ENCODE peak calls at places on chromosomes 3 and 15, in five cellular contexts. J is nucleus accumbens; F is stimulated activated CD4-positive, alpha-beta T cell treated with anti-CD3 and anti-CD28 coated beads, Interleukin-1b, Interleukin-23, amount 100 ng/mL, for 24 hours; N is putamen; K is IMR-90. H is an unnamed sample.

GRCh38 chr3:39021465-39022274 is 30.1 kb downstream of the SCN11A start:
- DNase-seq in J (no peak), F (no peak), N (no peak), K (no peak), H (peak; percentile 2)

GRCh38 chr3:66469220-66469640 is 31.6 kb downstream of the LRIG1 start:
- DNase-seq in J (no peak), F (no peak), N (no peak), K (peak; percentile 82), H (no peak)

GRCh38 chr3:39804951-39805350 is 4.5 kb upstream of the MYRIP start:
- DNase-seq in J (no peak), F (no peak), N (no peak), K (no peak), H (no peak)

GRCh38 chr15:34355241-34355640 is 11.8 kb downstream of the LPCAT4 start:
- DNase-seq in J (no peak), F (no peak), N (no peak), K (no peak), H (no peak)

GRCh38 chr15:75198560-75199346 is 2.9 kb upstream of the C15orf39 start:
- DNase-seq in J (no peak), F (no peak), N (no peak), K (peak; percentile 49), H (peak; percentile 50)

GRCh38 chr3:142098974-142099373 is 50.4 kb downstream of the TFDP2 start:
- DNase-seq in J (no peak), F (no peak), N (no peak), K (peak; percentile 8), H (no peak)

GRCh38 chr3:194472290-194472920 is 14.4 kb downstream of the ATP13A3 start:
- DNase-seq in J (no peak), F (no peak), N (peak; percentile 54), K (peak; percentile 82), H (no peak)

GRCh38 chr3:61935819-61936218 is 374.4 kb downstream of the PTPRG start:
- DNase-seq in J (no peak), F (no peak), N (no peak), K (no peak), H (no peak)

GRCh38 chr15:50872832-50873231 is 35.7 kb upstream of the AP4E1 start:
- DNase-seq in J (no peak), F (no peak), N (no peak), K (no peak), H (no peak)

GRCh38 chr3:98691897-98692296 is 71.2 kb upstream of the ST3GAL6 start:
- DNase-seq in J (no peak), F (no peak), N (no peak), K (no peak), H (no peak)

GRCh38 chr15:67303490-67304363 is 49.1 kb downstream of the IQCH start:
- DNase-seq in J (no peak), F (no peak), N (no peak), K (peak; percentile 55), H (peak; percentile 35)

GRCh38 chr15:78104566-78105500 is 12.5 kb downstream of the SH2D7 start:
- DNase-seq in J (no peak), F (no peak), N (no peak), K (no peak), H (no peak)

GRCh38 chr3:62662680-62663079 is 212.5 kb downstream of the CADPS start:
- DNase-seq in J (no peak), F (no peak), N (no peak), K (no peak), H (no peak)

GRCh38 chr15:89526601-89527441 is 30.4 kb upstream of the RHCG start:
- DNase-seq in J (no peak), F (no peak), N (no peak), K (no peak), H (no peak)

GRCh38 chr3:56238299-56238698 is 230.0 kb downstream of the ERC2 start:
- DNase-seq in J (no peak), F (no peak), N (no peak), K (no peak), H (no peak)

GRCh38 chr3:114809668-114810413 is 337.2 kb downstream of the ZBTB20 start:
- DNase-seq in J (no peak), F (no peak), N (no peak), K (peak; percentile 65), H (no peak)

GRCh38 chr3:57227930-57228733 is 603 bp downstream of the APPL1 start:
- DNase-seq in J (peak; percentile 47), F (no peak), N (peak; percentile 55), K (peak; percentile 41), H (peak; percentile 42)

GRCh38 chr15:100101389-100102089 is 240.2 kb downstream of the ADAMTS17 start:
- DNase-seq in J (no peak), F (no peak), N (no peak), K (no peak), H (peak; percentile 3)

GRCh38 chr3:12405432-12406272 is 78.6 kb upstream of the TSEN2 start:
- DNase-seq in J (peak; percentile 6), F (no peak), N (no peak), K (peak; percentile 97), H (peak; percentile 94)

GRCh38 chr3:101117473-101117872 is 124.3 kb upstream of the ABI3BP start:
- DNase-seq in J (no peak), F (no peak), N (no peak), K (no peak), H (no peak)

GRCh38 chr3:53970656-53971055 is 79.0 kb upstream of the SELENOK start:
- DNase-seq in J (no peak), F (no peak), N (no peak), K (no peak), H (no peak)

GRCh38 chr15:69044899-69045298 is 30.4 kb downstream of the NOX5 start:
- DNase-seq in J (no peak), F (no peak), N (no peak), K (peak; percentile 69), H (peak; percentile 46)

GRCh38 chr3:61186030-61186429 is 65.2 kb downstream of the FHIT start:
- DNase-seq in J (no peak), F (no peak), N (no peak), K (no peak), H (no peak)

GRCh38 chr3:65902304-65902793 is 136.4 kb downstream of the MAGI1 start:
- DNase-seq in J (no peak), F (no peak), N (peak; percentile 45), K (no peak), H (no peak)

GRCh38 chr3:79245295-79246138 is 522.3 kb downstream of the ROBO1 start:
- DNase-seq in J (no peak), F (no peak), N (no peak), K (no peak), H (no peak)

GRCh38 chr3:32994045-32994444 is 42.6 kb downstream of the CCR4 start:
- DNase-seq in J (no peak), F (no peak), N (no peak), K (no peak), H (no peak)

GRCh38 chr15:34365073-34365825 is 1.7 kb downstream of the LPCAT4 start:
- DNase-seq in J (no peak), F (no peak), N (no peak), K (no peak), H (no peak)

GRCh38 chr3:138187296-138188012 is at the start of gene ARMC8:
- DNase-seq in J (peak; percentile 86), F (peak; percentile 18), N (no peak), K (no peak), H (peak; percentile 54)

GRCh38 chr15:101250931-101251829 is 668 bp downstream of the CHSY1 start:
- DNase-seq in J (no peak), F (no peak), N (peak; percentile 10), K (no peak), H (peak; percentile 49)

GRCh38 chr15:83210619-83211018 is 3.0 kb upstream of the HDGFL3 start:
- DNase-seq in J (no peak), F (no peak), N (no peak), K (no peak), H (no peak)

GRCh38 chr3:169440926-169441325 is 222.6 kb downstream of the MECOM start:
- DNase-seq in J (no peak), F (no peak), N (no peak), K (no peak), H (no peak)

GRCh38 chr3:119872773-119873172 is 90.9 kb downstream of the NR1I2 start:
- DNase-seq in J (no peak), F (no peak), N (no peak), K (no peak), H (no peak)

GRCh38 chr15:52706091-52706490 is 26.9 kb upstream of the ATOSA start:
- DNase-seq in J (no peak), F (no peak), N (no peak), K (no peak), H (no peak)

GRCh38 chr3:33729993-33730392 is 11.9 kb upstream of the CLASP2 start:
- DNase-seq in J (no peak), F (no peak), N (no peak), K (no peak), H (no peak)

GRCh38 chr15:62404194-62404985 is 239.3 kb upstream of the C2CD4B start:
- DNase-seq in J (no peak), F (no peak), N (no peak), K (no peak), H (no peak)

GRCh38 chr3:47715928-47716327 is 65.8 kb downstream of the SMARCC1 start:
- DNase-seq in J (no peak), F (no peak), N (no peak), K (peak; percentile 81), H (no peak)

GRCh38 chr3:4950948-4951347 is 28.3 kb upstream of the BHLHE40 start:
- DNase-seq in J (no peak), F (no peak), N (no peak), K (no peak), H (no peak)

GRCh38 chr3:52331906-52332305 is 15.8 kb downstream of the DNAH1 start:
- DNase-seq in J (no peak), F (no peak), N (no peak), K (no peak), H (no peak)